ENCODE peak calls at places on chromosomes 11 and 22, in four cellular contexts. O is K562, N is HL-60, H is GM12878. U is an unnamed sample.

GRCh38 chr11:32297629-32298028 is 137.7 kb downstream of the WT1 start:
- DNase-seq in O (peak; percentile 3), N (no peak), H (no peak), U (no peak)

GRCh38 chr11:35990170-35990569 is 46.3 kb downstream of the LDLRAD3 start:
- DNase-seq in O (no peak), N (no peak), H (no peak), U (no peak)

GRCh38 chr11:17386331-17387084 is 2.0 kb downstream of the KCNJ11 start:
- DNase-seq in O (peak; percentile 81), N (peak; percentile 49), H (no peak), U (peak; percentile 49)

GRCh38 chr11:9176136-9176535 is 84.7 kb upstream of the SCUBE2 start:
- DNase-seq in O (no peak), N (no peak), H (no peak), U (no peak)

GRCh38 chr22:44446483-44446882 is 51.5 kb downstream of the RTL6 start:
- DNase-seq in O (no peak), N (no peak), H (no peak), U (no peak)

GRCh38 chr11:66844496-66845142 is 1.4 kb downstream of the RCE1 start:
- DNase-seq in O (no peak), N (no peak), H (no peak), U (no peak)

GRCh38 chr22:36770116-36770945 is 5.6 kb downstream of the IFT27 start:
- DNase-seq in O (no peak), N (no peak), H (no peak), U (no peak)

GRCh38 chr22:50115693-50116092 is 25.9 kb downstream of the MOV10L1 start:
- DNase-seq in O (no peak), N (no peak), H (no peak), U (no peak)

GRCh38 chr22:29703595-29704195 is 16.1 kb upstream of the CABP7 start:
- DNase-seq in O (no peak), N (no peak), H (no peak), U (no peak)

GRCh38 chr11:116791002-116791812 is 472 bp downstream of the APOA5 start:
- DNase-seq in O (peak; percentile 84), N (peak; percentile 62), H (no peak), U (peak; percentile 76)

GRCh38 chr22:33923660-33924246 is 3.5 kb upstream of the LARGE1 start:
- DNase-seq in O (peak; percentile 58), N (peak; percentile 16), H (no peak), U (peak; percentile 23)

GRCh38 chr11:469684-470667 is 19.9 kb downstream of the PTDSS2 start:
- DNase-seq in O (no peak), N (no peak), H (no peak), U (no peak)

GRCh38 chr11:65390099-65390941 is 3.9 kb downstream of the FRMD8 start:
- DNase-seq in O (no peak), N (no peak), H (no peak), U (no peak)

GRCh38 chr11:105975128-105975527 is 46.9 kb downstream of the MSANTD4 start:
- DNase-seq in O (no peak), N (no peak), H (no peak), U (no peak)

GRCh38 chr22:42673898-42674390 is 24.8 kb upstream of the CYB5R3 start:
- DNase-seq in O (no peak), N (no peak), H (no peak), U (no peak)

GRCh38 chr22:23912293-23912903 is 18.2 kb downstream of the MIF start:
- DNase-seq in O (no peak), N (no peak), H (no peak), U (no peak)

GRCh38 chr11:34358258-34358665 is 452 bp upstream of the ABTB2 start:
- DNase-seq in O (peak; percentile 67), N (peak; percentile 60), H (no peak), U (peak; percentile 30)

GRCh38 chr11:56849250-56849649 is 100.8 kb upstream of the OR9G4 start:
- DNase-seq in O (no peak), N (no peak), H (no peak), U (no peak)

GRCh38 chr11:61694971-61695706 is 14.9 kb downstream of the DAGLA start:
- DNase-seq in O (no peak), N (no peak), H (no peak), U (no peak)

GRCh38 chr11:66326261-66327111 is 9.6 kb upstream of the CD248 start:
- DNase-seq in O (peak; percentile 70), N (no peak), H (no peak), U (no peak)

GRCh38 chr11:2778630-2779498 is 79.1 kb upstream of the KCNQ1OT1 start:
- DNase-seq in O (peak; percentile 97), N (peak; percentile 43), H (no peak), U (peak; percentile 70)

GRCh38 chr11:7418916-7419315 is 66.4 kb upstream of the OLFML1 start:
- DNase-seq in O (no peak), N (no peak), H (no peak), U (no peak)

GRCh38 chr22:29581799-29582198 is 886 bp upstream of the NIPSNAP1 start:
- DNase-seq in O (no peak), N (no peak), H (no peak), U (no peak)

GRCh38 chr11:60334005-60334620 is 7.1 kb downstream of the MS4A6E start:
- DNase-seq in O (peak; percentile 74), N (peak; percentile 57), H (no peak), U (peak; percentile 36)

GRCh38 chr22:23245045-23245798 is 64.9 kb downstream of the BCR start:
- DNase-seq in O (no peak), N (no peak), H (no peak), U (no peak)

GRCh38 chr22:17672417-17672991 is 33.9 kb downstream of the BCL2L13 start:
- DNase-seq in O (peak; percentile 10), N (no peak), H (no peak), U (no peak)

GRCh38 chr11:132941024-132941646 is 591.2 kb downstream of the OPCML start:
- DNase-seq in O (peak; percentile 17), N (peak; percentile 3), H (no peak), U (peak; percentile 20)

GRCh38 chr22:37742374-37743092 is 45.7 kb downstream of the TRIOBP start:
- DNase-seq in O (peak; percentile 25), N (no peak), H (no peak), U (no peak)

DNA sequence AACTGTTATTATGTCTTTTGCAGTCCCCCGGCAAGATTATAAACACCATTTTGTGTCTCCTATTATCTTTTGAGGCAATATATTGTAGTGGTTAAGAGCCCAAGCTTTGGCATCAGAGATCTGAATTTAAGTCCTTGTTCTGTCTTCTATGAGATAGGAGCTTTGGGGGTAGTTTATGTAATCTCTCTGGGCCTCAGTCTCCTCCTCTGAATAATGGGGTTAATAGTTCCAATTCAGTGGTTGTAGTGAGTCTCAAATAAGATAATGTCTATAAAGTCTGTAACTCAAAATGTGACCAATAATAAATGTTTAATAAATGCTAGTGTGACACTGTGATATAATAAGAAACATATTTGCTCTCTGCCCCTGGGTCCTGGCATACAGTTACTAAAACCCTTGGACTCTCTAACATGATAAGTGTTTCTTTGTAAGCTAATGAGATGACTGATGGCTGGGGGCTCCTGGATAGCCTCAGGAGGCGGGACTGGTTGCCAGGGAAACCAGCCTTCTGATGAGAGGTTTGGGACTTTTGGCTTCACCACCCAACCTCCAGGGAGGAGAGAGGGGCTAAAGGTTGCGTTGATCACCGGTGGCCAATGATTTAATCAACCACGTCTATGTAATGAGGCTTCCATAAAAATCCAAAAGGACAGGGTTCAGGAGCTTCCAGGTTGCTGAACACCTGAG is 183.4 kb upstream of the MTMR2 start:
- DNase-seq in O (no peak), N (no peak), H (no peak), U (no peak)
- TF ChIP-seq SPI1 in O (no peak), N (no peak), H (no peak), U (no peak)

GRCh38 chr11:93651052-93651451 is 10.4 kb upstream of the CEP295 start:
- DNase-seq in O (no peak), N (no peak), H (no peak), U (no peak)

GRCh38 chr11:93645938-93646337 is 15.5 kb upstream of the CEP295 start:
- DNase-seq in O (no peak), N (no peak), H (no peak), U (no peak)

GRCh38 chr11:93646399-93646798 is 15.1 kb upstream of the CEP295 start:
- DNase-seq in O (no peak), N (no peak), H (no peak), U (no peak)

GRCh38 chr11:93652161-93652597 is 9.3 kb upstream of the CEP295 start:
- DNase-seq in O (peak; percentile 55), N (no peak), H (no peak), U (no peak)

GRCh38 chr11:93648168-93648567 is 13.3 kb upstream of the CEP295 start:
- DNase-seq in O (peak; percentile 17), N (no peak), H (no peak), U (no peak)
- TF ChIP-seq SPI1 in O (no peak), N (no peak), H (no peak), U (no peak)

GRCh38 chr11:75456596-75456995 is 23.6 kb upstream of the KLHL35 start:
- DNase-seq in O (no peak), N (no peak), H (no peak), U (no peak)

GRCh38 chr11:75450826-75451783 is 18.1 kb upstream of the KLHL35 start:
- DNase-seq in O (peak; percentile 68), N (no peak), H (no peak), U (peak; percentile 53)

GRCh38 chr11:75454987-75455386 is 22.0 kb upstream of the KLHL35 start:
- DNase-seq in O (no peak), N (no peak), H (no peak), U (no peak)

GRCh38 chr11:75450236-75450635 is 17.2 kb upstream of the KLHL35 start:
- DNase-seq in O (no peak), N (no peak), H (no peak), U (no peak)

DNA sequence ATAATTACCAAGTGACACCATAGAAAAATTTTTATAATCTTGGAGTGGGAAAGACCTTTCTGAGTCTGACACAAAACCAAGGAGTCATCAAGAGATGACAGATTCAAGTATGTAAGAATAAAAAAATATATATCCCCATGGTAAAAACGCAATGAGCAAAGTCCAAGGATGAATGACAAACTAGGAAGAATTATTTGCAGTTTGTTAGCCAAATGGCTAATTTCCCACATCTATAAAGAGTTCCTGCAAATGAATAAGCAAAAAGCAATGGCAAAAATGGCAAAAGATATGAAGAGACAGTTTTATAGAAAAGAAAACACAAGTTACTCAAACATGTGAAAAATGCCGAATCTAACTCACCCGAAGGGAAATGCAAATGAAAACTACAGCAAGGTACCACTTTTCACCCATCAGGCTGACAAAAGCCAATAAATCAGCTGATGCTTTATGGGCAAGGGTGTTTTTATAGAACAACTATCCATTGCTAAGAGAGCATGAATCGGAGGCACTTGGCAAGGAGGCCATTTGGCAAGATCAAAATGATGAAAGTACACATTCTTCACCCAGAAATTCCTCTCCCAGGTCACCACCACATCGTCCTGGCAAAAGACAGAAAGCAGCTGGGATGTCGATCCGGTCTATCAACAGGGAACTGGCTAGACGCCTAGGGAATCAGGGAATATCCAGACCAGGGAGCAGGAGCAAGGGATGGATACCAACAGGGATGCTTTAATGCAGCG is 21.1 kb upstream of the KLHL35 start:
- DNase-seq in O (no peak), N (no peak), H (no peak), U (no peak)
- TF ChIP-seq SPI1 in O (no peak), N (no peak), H (no peak), U (no peak)

DNA sequence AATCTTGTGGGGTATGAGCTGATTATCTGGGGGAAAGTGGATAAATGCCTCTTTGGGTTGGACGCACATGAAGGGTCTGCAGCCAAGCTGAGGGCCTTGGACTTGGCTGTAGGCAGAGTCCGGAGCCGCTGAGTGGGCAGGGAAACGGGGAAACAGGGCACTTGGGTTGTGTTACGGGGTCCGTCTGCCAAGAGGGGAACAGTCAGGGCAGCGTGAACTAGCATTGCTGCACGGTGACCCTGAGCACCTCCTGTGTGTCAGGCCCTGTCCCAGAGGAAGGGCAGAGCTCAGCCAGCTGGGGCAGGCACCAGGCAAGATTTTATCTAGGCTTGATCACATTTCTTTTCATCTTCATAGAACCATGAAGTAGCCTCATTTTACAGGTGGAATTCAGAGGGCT is 11.9 kb downstream of the FAM83F start:
- DNase-seq in O (no peak), N (no peak), H (no peak), U (no peak)
- TF ChIP-seq SPI1 in O (no peak), N (no peak), H (no peak), U (no peak)